ENCODE peak calls at places on chromosome 15, in eight cellular contexts. H, Q, Y, Z, S, W, I and T are unnamed samples.

GRCh38 chr15:88878720-88879184 is 16.6 kb downstream of the HAPLN3 start:
- DNase-seq in I (peak; percentile 15), Y (peak; percentile 23), S (no peak), Z (peak; percentile 69), Q (no peak), H (peak; percentile 81), W (peak; percentile 47), T (peak; percentile 23)

GRCh38 chr15:32718082-32718821 is 448 bp downstream of the GREM1 start:
- DNase-seq in W (no peak), S (no peak), H (peak; percentile 27), Z (no peak), I (no peak), Q (no peak), Y (peak; percentile 72), T (no peak)

GRCh38 chr15:91849749-91850161 is 3.8 kb upstream of the SLCO3A1 start:
- DNase-seq in S (no peak), Z (no peak), Y (no peak), H (no peak), I (no peak), Q (no peak), W (peak; percentile 18), T (peak; percentile 45)

GRCh38 chr15:40941078-40941527 is 12.0 kb downstream of the DLL4 start:
- DNase-seq in S (no peak), I (no peak), Y (no peak), H (no peak), Z (no peak), Q (no peak), W (no peak), T (no peak)

GRCh38 chr15:81024265-81024875 is 23.6 kb downstream of the TLNRD1 start:
- DNase-seq in Q (no peak), S (peak; percentile 43), W (no peak), I (no peak), H (no peak), Z (no peak), Y (no peak), T (no peak)

GRCh38 chr15:89068325-89068784 is 19.9 kb upstream of the ABHD2 start:
- DNase-seq in Z (peak; percentile 34), I (no peak), Q (peak; percentile 25), H (peak; percentile 46), S (peak; percentile 58), W (peak; percentile 98), Y (no peak), T (no peak)

GRCh38 chr15:72156928-72157327 is 38.7 kb downstream of the SENP8 start:
- DNase-seq in Z (no peak), I (no peak), W (no peak), S (no peak), Q (no peak), H (no peak), Y (no peak), T (no peak)

GRCh38 chr15:40045572-40046217 is 6.7 kb upstream of the SRP14 start:
- DNase-seq in Z (no peak), I (no peak), S (no peak), Q (no peak), Y (no peak), W (no peak), H (no peak), T (no peak)

GRCh38 chr15:61387675-61388074 is 158.6 kb upstream of the RORA start:
- DNase-seq in I (no peak), Z (no peak), W (no peak), Q (no peak), Y (no peak), H (no peak), S (no peak), T (no peak)

GRCh38 chr15:66996099-66996498 is 69.3 kb upstream of the SMAD3 start:
- DNase-seq in Q (no peak), S (no peak), Z (no peak), I (no peak), W (no peak), Y (no peak), H (no peak), T (no peak)

GRCh38 chr15:25887870-25888269 is 24.7 kb upstream of the ATP10A start:
- DNase-seq in I (no peak), S (no peak), H (no peak), Z (no peak), Y (no peak), Q (no peak), W (no peak), T (no peak)

GRCh38 chr15:78058401-78058935 is 19.0 kb downstream of the TBC1D2B start:
- DNase-seq in W (no peak), Y (no peak), H (no peak), Z (no peak), Q (no peak), S (no peak), I (no peak), T (no peak)

GRCh38 chr15:40081691-40082194 is 26.9 kb downstream of the BMF start:
- DNase-seq in H (no peak), W (peak; percentile 62), S (peak; percentile 77), Q (peak; percentile 71), Y (no peak), I (no peak), Z (peak; percentile 30), T (peak; percentile 69)